ENCODE peak calls at places on chromosomes 2 and 18, in six cellular contexts. P is T-helper 9 cell, Z is progenitor cell of endocrine pancreas, K is left colon, S is sciatic nerve, U is NCI-H774. D is an unnamed sample.

GRCh38 chr2:40304340-40304739 is 147.6 kb downstream of the SLC8A1 start:
- DNase-seq in P (no peak), K (no peak), S (no peak), U (no peak), Z (no peak), D (no peak)

GRCh38 chr2:199685669-199686068 is 165.3 kb downstream of the FTCDNL1 start:
- DNase-seq in Z (no peak), S (no peak), P (no peak), U (no peak), K (no peak), D (no peak)

GRCh38 chr2:35846-36245 is 10.5 kb downstream of the FAM110C start:
- DNase-seq in K (peak), P (no peak), S (no peak), U (no peak), Z (no peak), D (peak)

GRCh38 chr18:2104620-2105462 is 466.5 kb downstream of the METTL4 start:
- DNase-seq in K (no peak), P (peak), Z (no peak), S (no peak), U (no peak), D (peak)

GRCh38 chr18:23365602-23366001 is 87.5 kb upstream of the RIOK3 start:
- DNase-seq in U (no peak), Z (no peak), P (no peak), K (no peak), S (no peak), D (no peak)

GRCh38 chr2:158953926-158954763 is 14.3 kb upstream of the TANC1 start:
- DNase-seq in K (peak), S (peak), P (peak), Z (no peak), U (peak), D (peak)

GRCh38 chr2:8036366-8036765 is 645.5 kb upstream of the ID2 start:
- DNase-seq in S (no peak), P (no peak), K (no peak), Z (no peak), U (no peak), D (no peak)

GRCh38 chr2:238970553-238971081 is 122.7 kb downstream of the TWIST2 start:
- DNase-seq in S (peak), K (no peak), U (peak), P (peak), Z (peak), D (peak)

GRCh38 chr2:120314656-120315366 is 31.1 kb upstream of the INHBB start:
- DNase-seq in K (no peak), S (no peak), P (no peak), U (no peak), Z (no peak), D (no peak)

GRCh38 chr2:42314892-42315468 is 46.0 kb downstream of the COX7A2L start:
- DNase-seq in Z (no peak), U (no peak), S (no peak), K (no peak), P (no peak), D (no peak)

GRCh38 chr2:109402980-109403840 is 210.6 kb downstream of the SEPTIN10 start:
- DNase-seq in K (no peak), P (no peak), U (no peak), Z (no peak), S (no peak), D (no peak)

GRCh38 chr2:117967981-117968723 is 45.7 kb downstream of the CCDC93 start:
- DNase-seq in Z (no peak), S (no peak), K (no peak), P (no peak), U (no peak), D (no peak)

GRCh38 chr2:240503375-240503774 is 54.4 kb downstream of the ANKMY1 start:
- DNase-seq in P (no peak), U (no peak), S (peak), Z (no peak), K (no peak), D (peak)

GRCh38 chr2:218478544-218478943 is 59.6 kb downstream of the VIL1 start:
- DNase-seq in U (no peak), Z (no peak), K (no peak), P (no peak), S (no peak), D (no peak)

GRCh38 chr2:233814436-233814835 is 36.3 kb downstream of the MROH2A start:
- DNase-seq in U (no peak), K (no peak), S (peak), Z (no peak), P (no peak), D (no peak)

GRCh38 chr2:234960091-234961088 is 8.6 kb downstream of the SH3BP4 start:
- DNase-seq in S (peak), K (no peak), U (no peak), Z (no peak), P (no peak), D (no peak)

GRCh38 chr2:101736233-101736632 is 38.7 kb downstream of the MAP4K4 start:
- DNase-seq in K (no peak), P (no peak), S (no peak), U (no peak), Z (no peak), D (no peak)

GRCh38 chr2:140929866-140930265 is 1201.0 kb downstream of the LRP1B start:
- DNase-seq in S (no peak), Z (no peak), P (no peak), U (no peak), K (no peak), D (no peak)

GRCh38 chr2:223084873-223085272 is 32.9 kb downstream of the KCNE4 start:
- DNase-seq in P (no peak), S (no peak), Z (no peak), K (no peak), U (no peak), D (no peak)

GRCh38 chr2:217906787-217907186 is 96.0 kb downstream of the TNS1 start:
- DNase-seq in P (no peak), U (no peak), Z (no peak), K (no peak), S (no peak), D (no peak)

GRCh38 chr2:31886700-31887099 is 124.1 kb downstream of the MEMO1 start:
- DNase-seq in Z (no peak), S (no peak), K (no peak), U (no peak), P (no peak), D (no peak)

GRCh38 chr2:49248506-49248905 is 94.2 kb upstream of the FSHR start:
- DNase-seq in U (no peak), Z (no peak), S (no peak), P (no peak), K (no peak), D (no peak)

D was measured in mucosa of gallbladder.